ENCODE peak calls at places on chromosomes 3 and 15, in four cellular contexts. Z is NB4, I is A549, F is GM12878. X is an unnamed sample.

GRCh38 chr3:116767726-116768125 is 58.1 kb downstream of the TUSC7 start:
- DNase-seq in F (no peak), I (no peak), Z (no peak), X (no peak)

GRCh38 chr3:71512000-71512399 is 71.5 kb downstream of the FOXP1 start:
- DNase-seq in Z (peak), I (no peak), F (no peak), X (peak)

GRCh38 chr15:70195808-70196304 is 98.1 kb upstream of the TLE3 start:
- DNase-seq in Z (no peak), F (no peak), I (peak), X (peak)

GRCh38 chr3:58559586-58559985 is 17.6 kb downstream of the FAM107A start:
- DNase-seq in I (no peak), F (no peak), Z (no peak), X (no peak)

GRCh38 chr15:89553632-89554031 is 21.6 kb upstream of the TICRR start:
- DNase-seq in F (no peak), I (no peak), Z (no peak), X (no peak)

GRCh38 chr3:29346828-29347227 is 66.0 kb downstream of the RBMS3 start:
- DNase-seq in F (no peak), Z (no peak), I (no peak), X (no peak)

GRCh38 chr3:52299247-52299657 is 11.6 kb downstream of the GLYCTK start:
- DNase-seq in F (no peak), I (no peak), Z (no peak), X (no peak)

GRCh38 chr3:160968731-160969130 is 136.4 kb downstream of the B3GALNT1 start:
- DNase-seq in I (no peak), Z (no peak), F (no peak), X (no peak)

GRCh38 chr3:174162550-174162949 is 696.6 kb upstream of the NAALADL2 start:
- DNase-seq in F (no peak), I (no peak), Z (no peak), X (no peak)

GRCh38 chr3:16875876-16876575 is 8.7 kb upstream of the PLCL2 start:
- DNase-seq in F (no peak), Z (no peak), I (no peak), X (no peak)

GRCh38 chr3:173397161-173398110 is at the start of gene NLGN1:
- DNase-seq in I (no peak), F (no peak), Z (no peak), X (no peak)

GRCh38 chr3:118501152-118501551 is 533.5 kb downstream of the IGSF11 start:
- DNase-seq in I (peak), Z (peak), F (no peak), X (peak)

GRCh38 chr3:64773150-64773549 is 85.3 kb upstream of the ADAMTS9 start:
- DNase-seq in Z (peak), I (no peak), F (no peak), X (no peak)

GRCh38 chr3:126102011-126102410 is 18.1 kb upstream of the SLC41A3 start:
- DNase-seq in I (no peak), Z (no peak), F (no peak), X (no peak)

GRCh38 chr15:59994855-59995557 is 9.1 kb upstream of the FOXB1 start:
- DNase-seq in F (no peak), Z (no peak), I (no peak), X (no peak)

GRCh38 chr3:61562042-61562809 is 855 bp downstream of the PTPRG start:
- DNase-seq in I (peak), F (no peak), Z (no peak), X (no peak)

GRCh38 chr3:128052831-128053419 is 688 bp downstream of the SEC61A1 start:
- DNase-seq in I (no peak), F (no peak), Z (no peak), X (peak)

GRCh38 chr3:110589381-110589780 is 482.2 kb upstream of the NECTIN3 start:
- DNase-seq in I (no peak), Z (no peak), F (no peak), X (no peak)

GRCh38 chr3:4030567-4030966 is 231.3 kb downstream of the LRRN1 start:
- DNase-seq in Z (no peak), I (no peak), F (no peak), X (no peak)

GRCh38 chr3:179450901-179451334 is 352 bp downstream of the GNB4 start:
- DNase-seq in Z (peak), F (no peak), I (peak), X (no peak)

GRCh38 chr3:154765241-154765640 is 314.9 kb upstream of the MME start:
- DNase-seq in I (no peak), F (no peak), Z (no peak), X (no peak)

GRCh38 chr3:13546667-13547171 is 2.2 kb upstream of the FBLN2 start:
- DNase-seq in F (no peak), Z (no peak), I (no peak), X (no peak)

GRCh38 chr3:99246010-99246654 is 344.6 kb upstream of the DCBLD2 start:
- DNase-seq in I (no peak), Z (no peak), F (no peak), X (no peak)

GRCh38 chr3:138186803-138187295 is 252 bp upstream of the ARMC8 start:
- DNase-seq in I (peak), F (peak), Z (peak), X (no peak)

GRCh38 chr15:90530250-90531051 is 728 bp downstream of the CRTC3 start:
- DNase-seq in Z (peak), F (no peak), I (peak), X (no peak)

GRCh38 chr15:97600190-97600589 is 360.3 kb upstream of the ARRDC4 start:
- DNase-seq in I (no peak), Z (no peak), F (no peak), X (no peak)

GRCh38 chr15:90750186-90750585 is 33.0 kb downstream of the BLM start:
- DNase-seq in F (no peak), Z (peak), I (no peak), X (no peak)

GRCh38 chr15:35540885-35541284 is 5.1 kb downstream of the DPH6 start:
- DNase-seq in F (no peak), Z (no peak), I (no peak), X (no peak)

GRCh38 chr3:10547413-10547812 is 42.0 kb upstream of the ATP2B2 start:
- DNase-seq in F (no peak), I (no peak), Z (no peak), X (no peak)
- TF ChIP-seq MYC in F (no peak), I (no peak), Z (no peak), X (no peak)

GRCh38 chr15:61226313-61227250 is 2.5 kb downstream of the RORA start:
- DNase-seq in F (no peak), Z (no peak), I (no peak), X (no peak)
- TF ChIP-seq MYC in F (no peak), Z (no peak), I (no peak), X (no peak)

GRCh38 chr3:186782542-186783069 is 771 bp upstream of the EIF4A2 start:
- DNase-seq in Z (no peak), I (no peak), F (no peak), X (peak)
- TF ChIP-seq MYC in Z (no peak), I (no peak), F (no peak), X (no peak)

GRCh38 chr3:187708696-187709095 is 6.3 kb upstream of the RTP2 start:
- DNase-seq in Z (no peak), F (no peak), I (no peak), X (no peak)

GRCh38 chr3:187717572-187717971 is 15.2 kb upstream of the RTP2 start:
- DNase-seq in Z (no peak), F (no peak), I (no peak), X (no peak)

GRCh38 chr3:187709155-187709554 is 6.8 kb upstream of the RTP2 start:
- DNase-seq in F (no peak), Z (no peak), I (peak), X (peak)

GRCh38 chr3:187714404-187714979 is 12.1 kb upstream of the RTP2 start:
- DNase-seq in F (no peak), I (peak), Z (peak), X (peak)

DNA sequence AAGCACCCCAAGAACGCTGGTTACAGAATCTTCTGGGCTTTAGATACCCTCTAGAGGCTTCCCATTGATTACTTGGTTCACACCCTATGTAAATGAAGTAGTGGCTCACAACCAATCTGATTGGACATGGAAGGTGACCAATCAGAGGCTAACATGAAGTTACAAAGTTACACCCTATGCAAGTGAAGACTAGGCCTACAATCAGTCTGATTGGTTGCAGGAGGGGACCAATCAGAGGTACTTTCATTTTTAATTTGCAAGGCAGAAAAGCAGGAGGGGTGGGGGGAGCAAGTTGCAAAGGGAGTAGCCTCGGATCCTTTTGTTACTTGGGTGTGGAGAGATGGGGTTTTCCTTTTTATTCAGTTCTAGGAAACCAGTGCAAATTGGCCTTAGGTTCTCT is 11.1 kb upstream of the RTP2 start:
- DNase-seq in Z (peak), F (no peak), I (no peak), X (peak)
- TF ChIP-seq MYC in Z (no peak), F (no peak), I (no peak), X (no peak)

DNA sequence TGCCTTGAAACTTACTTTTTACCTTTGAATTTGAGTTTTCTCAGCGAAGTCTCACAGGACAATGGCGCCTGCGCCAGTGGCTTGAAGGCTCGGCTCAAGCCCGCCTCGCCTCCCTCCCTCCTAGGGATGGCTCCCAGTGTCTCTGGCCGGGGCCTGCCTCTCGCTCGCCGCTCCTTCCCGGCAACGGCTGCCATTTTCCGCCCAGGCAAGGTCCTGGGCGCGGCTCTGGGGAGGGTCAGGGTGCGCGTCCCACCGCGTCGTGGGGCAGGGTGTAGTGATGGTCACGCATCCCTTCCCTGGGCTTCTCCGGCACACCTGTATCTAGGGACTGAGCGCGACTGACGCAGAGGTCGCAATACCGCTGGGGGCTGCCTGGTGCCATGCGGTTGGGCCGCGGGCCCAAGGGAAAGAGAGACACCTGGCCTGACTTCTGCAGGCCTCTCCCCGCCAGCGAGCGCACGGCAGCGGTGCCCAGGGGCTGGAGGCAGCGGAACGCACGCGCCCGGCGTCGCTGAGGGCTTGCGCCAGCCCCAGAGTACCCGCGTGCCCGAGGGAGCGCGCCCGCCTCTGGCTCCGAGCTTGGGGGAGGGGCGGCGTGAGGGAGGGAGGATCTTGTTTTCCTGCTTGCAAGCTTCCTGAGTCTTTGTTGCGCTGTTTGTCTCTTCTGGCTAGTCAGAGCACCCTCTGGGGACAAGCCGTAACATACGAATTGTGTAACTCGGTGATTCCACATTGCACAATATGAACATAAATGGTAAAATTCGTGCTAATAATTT is 20.7 kb upstream of the FEM1B start:
- DNase-seq in Z (peak), I (peak), F (no peak), X (peak)
- TF ChIP-seq MYC in Z (peak), I (peak), F (no peak), X (peak)

GRCh38 chr3:86890997-86891396 is 100.0 kb downstream of the VGLL3 start:
- DNase-seq in F (no peak), I (no peak), Z (no peak), X (no peak)

GRCh38 chr3:86887876-86888275 is 103.1 kb downstream of the VGLL3 start:
- DNase-seq in I (no peak), Z (no peak), F (no peak), X (no peak)
- TF ChIP-seq MYC in I (no peak), Z (no peak), F (no peak), X (no peak)

GRCh38 chr15:52150878-52151277 is 38.3 kb upstream of the BCL2L10 start:
- DNase-seq in Z (no peak), F (no peak), I (no peak), X (no peak)

GRCh38 chr15:52151353-52151752 is 38.8 kb upstream of the BCL2L10 start:
- DNase-seq in I (no peak), F (no peak), Z (no peak), X (no peak)

GRCh38 chr15:52154896-52155865 is 36.0 kb downstream of the GNB5 start:
- DNase-seq in F (no peak), Z (peak), I (no peak), X (no peak)

GRCh38 chr15:52150043-52150825 is 37.7 kb upstream of the BCL2L10 start:
- DNase-seq in Z (no peak), I (no peak), F (no peak), X (no peak)

GRCh38 chr15:52153900-52154895 is 37.0 kb downstream of the GNB5 start:
- DNase-seq in F (no peak), I (no peak), Z (no peak), X (no peak)
- TF ChIP-seq MYC in F (no peak), I (no peak), Z (no peak), X (no peak)

DNA sequence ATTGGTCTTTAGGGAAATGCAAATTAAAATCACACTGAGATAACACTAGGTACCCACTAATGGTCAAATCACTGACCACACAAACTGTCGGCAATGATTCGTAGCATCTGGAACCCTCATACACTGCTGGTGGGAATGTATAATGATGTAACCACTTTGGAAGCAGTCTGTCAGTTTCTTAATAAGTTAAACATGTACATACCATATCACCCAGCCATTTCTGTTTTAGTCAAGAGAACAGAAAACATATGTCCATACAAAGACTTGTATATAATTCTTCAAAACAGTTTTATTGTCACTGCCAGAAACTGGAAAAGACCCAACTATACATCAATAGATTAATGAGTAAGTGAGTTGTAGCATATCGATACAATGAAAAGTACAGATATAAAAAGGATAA is 63.3 kb upstream of the LRRC3B start:
- DNase-seq in I (no peak), F (no peak), Z (no peak), X (no peak)
- TF ChIP-seq MYC in I (no peak), F (no peak), Z (no peak), X (no peak)

X was measured in HepG2.